ENCODE peak calls at places on chromosomes 11 and 22, in six cellular contexts. W is fibroblast of mammary gland, M is cardiac fibroblast, Q is brain microvascular endothelial cell, P is pancreas, R is HCT116. Z is an unnamed sample.

GRCh38 chr11:134524201-134524600 is 112.2 kb upstream of the B3GAT1 start:
- DNase-seq in P (peak), R (no peak), M (no peak), W (no peak), Q (no peak), Z (no peak)

GRCh38 chr11:103803062-103803461 is 233.4 kb upstream of the DDI1 start:
- DNase-seq in Q (peak), P (no peak), W (peak), M (peak), R (no peak), Z (peak)

GRCh38 chr11:45646275-45646970 is 19.0 kb downstream of the CHST1 start:
- DNase-seq in M (peak), R (peak), W (peak), Q (peak), P (peak), Z (peak)

GRCh38 chr11:1863352-1864215 is 10.7 kb downstream of the LSP1 start:
- DNase-seq in R (peak), P (peak), M (peak), W (peak), Q (peak), Z (peak)

GRCh38 chr11:46306296-46306853 is 28.9 kb downstream of the CREB3L1 start:
- DNase-seq in Q (no peak), M (peak), W (peak), R (no peak), P (no peak), Z (peak)

GRCh38 chr11:118939948-118940598 is 14.3 kb upstream of the BCL9L start:
- DNase-seq in P (no peak), M (no peak), W (no peak), R (no peak), Q (no peak), Z (no peak)

GRCh38 chr11:117823941-117824420 is 563 bp downstream of the FXYD2 start:
- DNase-seq in R (no peak), M (peak), P (peak), Q (no peak), W (peak), Z (no peak)

GRCh38 chr11:20488352-20488751 is 100.8 kb downstream of the PRMT3 start:
- DNase-seq in M (no peak), R (no peak), P (no peak), Q (no peak), W (no peak), Z (no peak)

GRCh38 chr22:23889620-23890019 is 4.6 kb upstream of the MIF start:
- DNase-seq in W (no peak), M (no peak), Q (no peak), P (no peak), R (no peak), Z (no peak)

GRCh38 chr11:48044577-48044976 is 64.2 kb downstream of the PTPRJ start:
- DNase-seq in M (no peak), P (no peak), R (no peak), W (no peak), Q (no peak), Z (no peak)

GRCh38 chr22:41289681-41290080 is 3.7 kb upstream of the RANGAP1 start:
- DNase-seq in P (no peak), M (peak), R (no peak), W (no peak), Q (no peak), Z (peak)

GRCh38 chr11:128260398-128260797 is 327.0 kb downstream of the ETS1 start:
- DNase-seq in W (peak), P (no peak), M (no peak), Q (no peak), R (no peak), Z (peak)

GRCh38 chr11:104390696-104391095 is 226.7 kb upstream of the PDGFD start:
- DNase-seq in R (no peak), P (no peak), M (no peak), Q (peak), W (no peak), Z (peak)

GRCh38 chr22:36886016-36886415 is 25.2 kb downstream of the NCF4 start:
- DNase-seq in W (no peak), R (no peak), P (no peak), M (no peak), Q (no peak), Z (no peak)

GRCh38 chr22:46377566-46378498 is 42.3 kb downstream of the TRMU start:
- DNase-seq in W (no peak), Q (no peak), M (peak), R (peak), P (peak), Z (peak)

GRCh38 chr11:67651976-67652895 is 1.7 kb upstream of the ACY3 start:
- DNase-seq in Q (no peak), W (no peak), M (no peak), P (no peak), R (no peak), Z (no peak)

GRCh38 chr11:86592047-86592564 is 80.3 kb downstream of the ME3 start:
- DNase-seq in R (no peak), P (no peak), Q (peak), W (peak), M (peak), Z (peak)

GRCh38 chr22:36763576-36763975 is 12.3 kb downstream of the IFT27 start:
- DNase-seq in R (no peak), Q (no peak), M (no peak), P (peak), W (no peak), Z (no peak)

GRCh38 chr11:104127828-104128227 is 36.1 kb downstream of the PDGFD start:
- DNase-seq in P (no peak), M (peak), W (peak), Q (peak), R (no peak), Z (peak)

GRCh38 chr11:124394408-124394807 is 4.4 kb downstream of the OR8B3 start:
- DNase-seq in P (no peak), M (peak), R (no peak), W (peak), Q (peak), Z (no peak)

GRCh38 chr22:28802595-28803087 is 2.3 kb upstream of the XBP1 start:
- DNase-seq in R (no peak), W (no peak), P (no peak), Q (no peak), M (no peak), Z (no peak)

GRCh38 chr11:81165164-81165563 is 1568.5 kb downstream of the FAM181B start:
- DNase-seq in R (no peak), P (no peak), Q (no peak), W (no peak), M (no peak), Z (no peak)

GRCh38 chr11:129230006-129230405 is 37.9 kb upstream of the ARHGAP32 start:
- DNase-seq in P (no peak), W (peak), R (no peak), M (peak), Q (no peak), Z (peak)

GRCh38 chr22:39170825-39171622 is 18.5 kb upstream of the CBX7 start:
- DNase-seq in M (peak), W (peak), P (peak), Q (peak), R (peak), Z (peak)

GRCh38 chr22:22422629-22423112 is 85.9 kb downstream of the ZNF280B start:
- DNase-seq in Q (peak), R (peak), M (peak), P (peak), W (peak), Z (peak)

GRCh38 chr22:19759994-19760651 is 455 bp upstream of the TBX1 start:
- DNase-seq in Q (no peak), W (no peak), R (no peak), M (no peak), P (no peak), Z (no peak)
- H3K4me3 ChIP-seq in Q (no peak), W (peak), R (no peak), M (no peak), P (no peak), Z (peak)

GRCh38 chr22:49633010-49633324 is 194.7 kb downstream of the BRD1 start:
- DNase-seq in W (no peak), M (no peak), R (no peak), Q (no peak), P (no peak), Z (no peak)

GRCh38 chr22:49630448-49630946 is 197.2 kb downstream of the BRD1 start:
- DNase-seq in W (no peak), M (no peak), P (no peak), R (no peak), Q (no peak), Z (no peak)

GRCh38 chr22:49634006-49634772 is 193.5 kb downstream of the BRD1 start:
- DNase-seq in M (no peak), Q (no peak), W (no peak), P (no peak), R (no peak), Z (no peak)

GRCh38 chr22:49629586-49630447 is 197.9 kb downstream of the BRD1 start:
- DNase-seq in P (no peak), M (no peak), Q (no peak), W (no peak), R (no peak), Z (no peak)

DNA sequence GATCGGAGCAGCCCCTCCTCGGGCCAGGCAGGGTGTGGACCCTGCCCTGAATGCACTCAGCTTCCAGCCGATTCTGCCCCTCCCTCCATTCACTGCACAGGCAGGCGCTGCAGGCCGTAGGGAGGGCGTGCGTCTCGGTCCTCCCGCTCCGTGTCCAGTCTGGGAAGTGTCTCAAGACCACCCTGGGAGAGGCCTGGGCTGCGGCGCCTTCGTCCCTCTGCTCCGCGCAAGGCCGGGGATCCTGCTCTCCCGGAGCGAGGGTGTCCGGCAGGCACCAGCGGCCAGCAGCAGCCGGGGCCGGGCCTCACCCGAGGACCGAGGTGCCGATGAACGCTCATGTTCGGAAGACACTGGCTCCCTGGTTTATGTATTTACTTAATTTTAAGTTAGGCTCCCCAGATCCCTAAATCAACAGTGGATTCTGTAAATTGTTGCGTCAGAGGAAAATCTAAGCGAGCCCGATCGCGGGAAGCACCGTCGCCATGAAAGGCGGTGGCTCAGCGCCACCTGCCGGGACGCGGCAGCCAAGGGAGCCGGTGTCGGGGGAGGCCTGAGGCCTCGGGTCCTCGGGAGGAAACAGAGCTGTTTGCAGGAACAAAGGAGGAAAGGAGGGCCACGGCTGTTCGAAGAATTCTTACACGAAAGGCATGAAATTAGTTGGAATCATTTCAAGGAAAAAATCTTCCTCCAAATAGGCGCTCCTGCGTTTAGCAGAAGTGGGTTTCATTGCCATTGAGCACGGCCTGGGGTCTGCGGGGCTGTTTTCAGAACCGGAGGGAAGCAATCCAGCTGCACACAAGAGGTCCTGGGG is 195.3 kb downstream of the BRD1 start:
- DNase-seq in P (peak), M (peak), W (peak), R (peak), Q (peak), Z (peak)
- TF ChIP-seq CTCF in P (peak), M (peak), W (peak), R (peak), Q (peak), Z (peak)

GRCh38 chr11:8080069-8080670 is 841 bp upstream of the TUB start:
- DNase-seq in Q (no peak), R (no peak), P (no peak), M (no peak), W (no peak), Z (no peak)
- H3K4me3 ChIP-seq in Q (peak), R (no peak), P (peak), M (no peak), W (peak), Z (peak)

DNA sequence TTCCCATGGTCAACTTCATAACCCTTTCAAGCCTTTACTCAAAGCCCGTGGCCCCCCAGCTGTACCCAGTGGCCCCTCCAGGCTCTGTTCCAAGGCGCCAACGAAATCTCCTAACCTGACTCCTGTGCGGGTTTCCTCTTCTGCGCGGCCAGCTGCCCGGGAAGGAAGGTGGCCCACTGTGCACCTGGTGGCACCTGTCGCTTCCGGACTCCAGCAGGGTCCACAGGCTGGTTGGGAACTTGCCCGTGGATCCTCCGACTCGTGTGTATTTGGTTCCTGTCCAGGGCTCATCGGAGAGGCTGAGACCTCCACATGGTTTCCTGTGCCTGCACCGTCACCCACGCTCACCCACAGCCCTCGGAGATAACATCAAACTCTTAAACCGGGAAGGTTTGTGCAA is 335.4 kb downstream of the BRD1 start:
- DNase-seq in M (no peak), P (no peak), R (no peak), W (no peak), Q (no peak), Z (no peak)
- TF ChIP-seq CTCF in M (no peak), P (no peak), R (no peak), W (no peak), Q (no peak), Z (no peak)

Z was measured in AG10803.